ENCODE peak calls at places on chromosomes 2 and 18, in eight cellular contexts. T, X, F, U, G, N, V and E are unnamed samples.

GRCh38 chr2:62817995-62818713 is 112.6 kb downstream of the EHBP1 start:
- DNase-seq in T (peak), X (no peak), F (no peak), U (no peak), G (no peak), N (no peak), V (no peak), E (no peak)

GRCh38 chr2:223674998-223675609 is 72.9 kb upstream of the SCG2 start:
- DNase-seq in T (peak), X (peak), F (no peak), U (no peak), G (peak), N (no peak), V (no peak), E (peak)

GRCh38 chr2:68857855-68858456 is 13.2 kb downstream of the BMP10 start:
- DNase-seq in T (no peak), X (no peak), F (no peak), U (no peak), G (no peak), N (no peak), V (no peak), E (no peak)

GRCh38 chr18:42155024-42155423 is 200.0 kb downstream of the PIK3C3 start:
- DNase-seq in T (no peak), X (no peak), F (no peak), U (no peak), G (no peak), N (no peak), V (no peak), E (no peak)

GRCh38 chr18:66196805-66197204 is 407.1 kb downstream of the CDH19 start:
- DNase-seq in T (no peak), X (no peak), F (no peak), U (no peak), G (no peak), N (no peak), V (no peak), E (no peak)

GRCh38 chr18:2302628-2303516 is 268.4 kb downstream of the METTL4 start:
- DNase-seq in T (peak), X (peak), F (no peak), U (no peak), G (no peak), N (no peak), V (no peak), E (no peak)

GRCh38 chr2:169637620-169638019 is 53.5 kb downstream of the PPIG start:
- DNase-seq in T (peak), X (peak), F (no peak), U (no peak), G (no peak), N (no peak), V (no peak), E (no peak)

GRCh38 chr18:35267809-35268208 is 22.2 kb downstream of the ZSCAN30 start:
- DNase-seq in T (no peak), X (no peak), F (no peak), U (no peak), G (no peak), N (no peak), V (no peak), E (no peak)

GRCh38 chr2:136006658-136007057 is 21.2 kb upstream of the DARS1 start:
- DNase-seq in T (peak), X (peak), F (no peak), U (no peak), G (no peak), N (no peak), V (no peak), E (no peak)

GRCh38 chr2:242031481-242032019 is 162.0 kb downstream of the RTP5 start:
- DNase-seq in T (peak), X (peak), F (no peak), U (no peak), G (peak), N (no peak), V (peak), E (no peak)

GRCh38 chr2:10009811-10010781 is 33.3 kb upstream of the KLF11 start:
- DNase-seq in T (peak), X (peak), F (no peak), U (peak), G (no peak), N (peak), V (peak), E (no peak)

GRCh38 chr18:78903436-78904178 is 76.0 kb upstream of the SALL3 start:
- DNase-seq in T (no peak), X (no peak), F (no peak), U (no peak), G (no peak), N (no peak), V (peak), E (no peak)

GRCh38 chr2:67848551-67848950 is 214.3 kb downstream of the C1D start:
- DNase-seq in T (no peak), X (no peak), F (no peak), U (no peak), G (no peak), N (no peak), V (no peak), E (no peak)

GRCh38 chr2:189528617-189529016 is 52.0 kb downstream of the SLC40A1 start:
- DNase-seq in T (no peak), X (no peak), F (no peak), U (no peak), G (no peak), N (no peak), V (no peak), E (no peak)
- H3K4me3 ChIP-seq in T (no peak), X (no peak), F (no peak), U (no peak), G (no peak), N (no peak), V (no peak), E (no peak)

GRCh38 chr2:199662245-199662644 is 188.7 kb downstream of the FTCDNL1 start:
- DNase-seq in T (no peak), X (no peak), F (no peak), U (no peak), G (no peak), N (no peak), V (no peak), E (no peak)
- H3K4me3 ChIP-seq in T (no peak), X (no peak), F (no peak), U (no peak), G (no peak), N (no peak), V (no peak), E (no peak)

DNA sequence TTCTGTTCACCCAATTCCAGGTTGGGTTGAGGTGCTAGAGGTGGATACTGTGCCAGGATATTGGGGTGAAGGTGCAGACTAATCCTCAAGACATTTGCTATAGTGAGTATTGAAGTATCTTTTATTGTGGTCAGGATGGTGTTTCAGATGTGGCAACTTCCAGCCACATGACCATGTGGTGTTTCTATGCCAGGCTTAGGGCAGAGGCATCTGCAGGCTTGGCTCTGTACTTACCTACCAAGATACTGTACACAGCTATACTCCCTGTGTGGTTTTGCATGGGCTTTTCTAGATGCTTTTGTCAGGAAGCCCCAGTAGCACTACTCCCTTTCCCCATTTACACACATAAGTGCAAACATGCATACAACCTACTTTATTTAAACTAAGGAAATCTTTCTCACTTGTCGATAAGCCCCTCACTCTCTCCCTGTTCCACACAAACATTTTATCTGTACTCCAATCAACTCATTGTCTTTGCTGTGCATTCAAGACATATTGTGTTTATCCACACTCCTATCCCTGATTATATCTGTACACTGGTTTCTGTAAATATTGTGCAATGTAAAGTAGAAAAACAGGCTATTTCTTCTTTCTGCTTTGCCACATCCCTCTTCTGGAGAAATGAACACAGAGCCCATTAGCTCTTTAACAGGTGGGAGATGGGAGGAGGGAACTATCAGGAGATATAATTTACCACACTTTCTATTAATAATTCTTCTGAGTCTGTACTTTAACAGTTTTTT is 12.3 kb downstream of the ARL6IP6 start:
- DNase-seq in T (peak), X (peak), F (no peak), U (no peak), G (peak), N (no peak), V (no peak), E (no peak)
- H3K4me3 ChIP-seq in T (no peak), X (no peak), F (no peak), U (no peak), G (no peak), N (no peak), V (no peak), E (no peak)

DNA sequence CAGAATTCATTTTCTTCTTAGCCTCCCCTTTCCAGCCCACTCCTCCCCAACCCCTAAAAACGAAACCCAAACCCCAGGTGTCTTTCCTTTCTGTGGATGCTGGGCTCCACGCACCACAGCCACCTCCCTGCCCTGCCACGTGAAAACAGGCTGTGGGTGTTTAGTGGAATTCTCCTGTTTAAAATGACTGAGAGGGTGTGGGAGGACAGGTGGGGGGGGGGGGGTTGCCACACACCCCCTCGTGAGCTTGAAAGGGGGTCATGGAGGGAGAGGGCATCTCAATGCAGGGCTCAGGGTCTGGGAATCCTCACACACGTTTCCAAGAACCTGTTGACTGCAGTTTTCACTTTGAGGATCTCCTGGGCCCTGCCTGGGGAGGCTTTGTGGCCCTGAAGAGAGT is 110.3 kb downstream of the FAM210A start:
- DNase-seq in T (no peak), X (no peak), F (no peak), U (no peak), G (no peak), N (no peak), V (no peak), E (peak)
- H3K4me3 ChIP-seq in T (no peak), X (no peak), F (peak), U (no peak), G (peak), N (no peak), V (no peak), E (peak)

GRCh38 chr18:7566244-7566586 is 901 bp upstream of the PTPRM start:
- DNase-seq in T (no peak), X (no peak), F (no peak), U (no peak), G (no peak), N (no peak), V (no peak), E (no peak)
- H3K4me3 ChIP-seq in T (peak), X (peak), F (no peak), U (peak), G (no peak), N (peak), V (peak), E (no peak)

DNA sequence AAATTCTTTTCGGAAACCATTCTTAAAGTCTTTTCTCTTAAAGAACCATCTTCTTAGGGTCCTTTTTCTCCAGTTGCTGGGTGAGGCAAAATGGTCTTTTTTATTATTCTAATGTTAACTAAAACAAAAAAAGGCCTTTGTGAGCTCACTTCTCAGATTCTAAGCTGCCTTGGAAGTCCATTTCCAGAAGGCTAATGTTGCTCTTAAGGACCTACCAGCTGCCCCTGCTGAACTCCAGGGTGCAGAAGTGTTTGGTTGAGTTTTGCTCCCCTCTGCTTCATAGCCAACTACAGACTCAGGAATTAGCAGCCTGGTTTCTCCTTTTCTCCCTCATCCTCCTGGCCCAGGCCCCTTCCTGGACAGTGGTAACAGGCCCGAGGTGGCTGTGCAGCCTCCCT is 23.4 kb downstream of the APCDD1 start:
- DNase-seq in T (no peak), X (no peak), F (no peak), U (no peak), G (no peak), N (no peak), V (no peak), E (no peak)
- H3K4me3 ChIP-seq in T (no peak), X (no peak), F (no peak), U (no peak), G (no peak), N (no peak), V (no peak), E (no peak)

GRCh38 chr2:120004254-120004653 is 8.6 kb upstream of the EPB41L5 start:
- DNase-seq in T (no peak), X (no peak), F (no peak), U (no peak), G (no peak), N (no peak), V (no peak), E (no peak)
- H3K4me3 ChIP-seq in T (no peak), X (no peak), F (no peak), U (no peak), G (no peak), N (no peak), V (no peak), E (no peak)

DNA sequence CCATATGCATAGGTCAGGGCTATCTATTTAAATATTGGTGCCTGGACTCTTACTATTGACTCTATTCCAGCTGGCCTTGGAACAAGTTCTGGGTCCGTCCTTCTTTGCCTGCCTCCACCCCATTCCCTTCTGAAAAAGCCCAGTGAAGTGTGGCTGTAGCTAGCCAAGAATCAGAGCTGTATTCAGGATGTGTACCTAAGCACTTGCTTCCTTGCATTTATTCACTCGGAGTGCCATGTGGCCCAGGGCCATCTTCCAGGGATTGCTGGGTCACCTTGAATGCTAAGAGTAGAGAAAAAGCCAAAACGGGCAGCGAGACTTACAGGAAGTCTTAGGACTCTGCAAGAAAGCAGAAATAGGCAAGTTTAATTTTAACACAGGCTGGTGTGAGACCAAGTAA is 4.0 kb downstream of the ITGA6 start:
- DNase-seq in T (no peak), X (no peak), F (no peak), U (no peak), G (no peak), N (peak), V (no peak), E (no peak)
- H3K4me3 ChIP-seq in T (no peak), X (no peak), F (no peak), U (peak), G (no peak), N (peak), V (no peak), E (no peak)

DNA sequence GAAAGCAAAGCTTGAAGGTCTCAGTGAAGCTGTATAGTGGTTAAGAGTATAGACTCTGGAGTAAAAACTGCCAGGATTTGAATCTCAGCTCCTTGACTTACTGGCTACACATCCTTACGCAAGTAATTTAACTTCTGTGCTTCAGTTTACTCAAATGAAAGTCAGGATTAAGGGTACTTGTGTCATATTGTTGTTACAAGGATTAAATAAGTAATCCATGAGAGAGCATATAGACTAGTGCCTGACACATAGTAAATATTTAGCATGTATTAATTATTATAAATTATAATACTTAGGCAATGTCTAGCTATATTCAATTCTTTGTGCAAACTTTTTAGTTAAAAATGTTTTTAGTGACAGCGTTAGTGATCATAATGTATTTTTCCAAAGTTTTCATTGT is 96.1 kb downstream of the TMEM247 start:
- DNase-seq in T (no peak), X (no peak), F (no peak), U (no peak), G (no peak), N (no peak), V (no peak), E (no peak)
- H3K4me3 ChIP-seq in T (no peak), X (no peak), F (no peak), U (no peak), G (peak), N (no peak), V (no peak), E (peak)

GRCh38 chr2:239164281-239164871 is 236.4 kb downstream of the HDAC4 start:
- DNase-seq in T (no peak), X (no peak), F (no peak), U (no peak), G (no peak), N (no peak), V (peak), E (no peak)

GRCh38 chr2:239163306-239164070 is 237.3 kb downstream of the HDAC4 start:
- DNase-seq in T (no peak), X (no peak), F (no peak), U (no peak), G (no peak), N (no peak), V (peak), E (no peak)

GRCh38 chr2:239160226-239161143 is 240.3 kb downstream of the HDAC4 start:
- DNase-seq in T (no peak), X (no peak), F (no peak), U (no peak), G (no peak), N (peak), V (peak), E (no peak)

GRCh38 chr2:239161711-239162140 is 239.1 kb downstream of the HDAC4 start:
- DNase-seq in T (no peak), X (no peak), F (no peak), U (no peak), G (no peak), N (no peak), V (peak), E (no peak)

DNA sequence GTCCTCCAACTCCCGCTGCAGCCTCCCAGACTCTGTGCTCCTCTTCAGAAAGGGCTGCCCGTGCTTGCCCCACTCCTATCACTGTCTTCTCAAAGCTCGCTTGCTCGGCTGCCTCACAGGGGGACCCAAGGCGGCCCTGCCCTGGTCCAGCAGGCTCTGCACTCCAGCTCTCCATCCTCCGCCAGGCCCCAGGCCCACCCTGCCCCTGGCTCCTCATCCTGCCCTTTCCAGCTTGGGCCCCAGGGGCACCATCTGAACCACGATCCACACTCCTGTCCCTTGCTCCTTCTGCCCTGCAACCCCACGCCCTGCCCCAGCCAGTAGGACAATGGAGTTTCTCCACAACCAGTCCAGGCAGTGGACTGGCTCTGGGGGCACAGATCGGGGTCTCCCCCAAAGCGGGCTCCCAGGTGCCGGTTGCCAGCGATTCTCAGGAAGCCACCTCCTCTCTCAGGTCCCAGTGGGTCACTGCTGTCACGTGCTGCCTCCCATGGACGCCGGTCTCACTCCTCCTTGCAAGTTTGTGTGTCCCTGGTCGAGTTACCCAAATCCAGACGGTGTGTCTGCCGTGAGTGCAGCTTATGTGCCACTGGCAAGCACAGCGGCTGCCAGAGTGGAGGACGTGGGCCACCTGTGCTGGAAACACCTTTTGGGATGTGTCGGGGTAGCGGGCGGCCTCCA is 238.5 kb downstream of the HDAC4 start:
- DNase-seq in T (no peak), X (no peak), F (no peak), U (no peak), G (no peak), N (no peak), V (peak), E (no peak)
- H3K4me3 ChIP-seq in T (no peak), X (no peak), F (no peak), U (no peak), G (no peak), N (no peak), V (no peak), E (no peak)